ENCODE peak calls at places on chromosomes 11 and 22, in eight cellular contexts. C is HFF-Myc, V is A673, J is transverse colon, Y is AG04450, E is B cell, N is upper lobe of right lung, X is EL. I is an unnamed sample.

GRCh38 chr22:35404176-35404575 is 4.2 kb downstream of the MCM5 start:
- DNase-seq in N (no peak), Y (no peak), V (no peak), E (no peak), J (no peak), C (no peak), X (no peak), I (no peak)

GRCh38 chr11:7485136-7485853 is at the start of gene OLFML1:
- DNase-seq in Y (no peak), N (no peak), C (no peak), J (no peak), E (no peak), V (no peak), X (no peak), I (no peak)

GRCh38 chr11:62061356-62062222 is 62.2 kb upstream of the INCENP start:
- DNase-seq in V (no peak), X (no peak), N (no peak), C (no peak), J (no peak), E (no peak), Y (no peak), I (no peak)

GRCh38 chr11:6992026-6992425 is 28.1 kb downstream of the ZNF214 start:
- DNase-seq in V (no peak), N (no peak), J (no peak), Y (peak), X (peak), C (no peak), E (no peak), I (no peak)

GRCh38 chr11:102112654-102112926 is 2.3 kb downstream of the YAP1 start:
- DNase-seq in Y (no peak), N (no peak), V (no peak), J (no peak), C (no peak), X (peak), E (no peak), I (no peak)

GRCh38 chr11:2860636-2861035 is 24.9 kb downstream of the CDKN1C start:
- DNase-seq in J (peak), E (no peak), N (no peak), C (no peak), X (peak), Y (no peak), V (no peak), I (no peak)

GRCh38 chr11:81658722-81659121 is 1074.9 kb downstream of the FAM181B start:
- DNase-seq in C (no peak), E (no peak), N (no peak), J (no peak), X (no peak), V (peak), Y (no peak), I (no peak)

GRCh38 chr22:38348751-38349496 is 31.7 kb upstream of the CSNK1E start:
- DNase-seq in X (no peak), E (peak), N (peak), Y (no peak), C (no peak), V (no peak), J (no peak), I (no peak)

GRCh38 chr11:112847568-112847967 is 113.7 kb upstream of the NCAM1 start:
- DNase-seq in J (no peak), N (no peak), C (no peak), E (no peak), V (no peak), X (no peak), Y (no peak), I (no peak)

GRCh38 chr11:133619973-133620372 is 87.7 kb upstream of the OPCML start:
- DNase-seq in E (no peak), C (no peak), V (no peak), J (no peak), N (no peak), Y (no peak), X (no peak), I (no peak)

GRCh38 chr22:31474743-31475142 is 14.9 kb downstream of the EIF4ENIF1 start:
- DNase-seq in X (peak), C (no peak), Y (peak), V (no peak), E (no peak), N (no peak), J (no peak), I (no peak)

GRCh38 chr11:266676-267439 is 11.3 kb upstream of the NLRP6 start:
- DNase-seq in N (no peak), X (no peak), J (no peak), E (peak), Y (no peak), C (no peak), V (no peak), I (no peak)

GRCh38 chr11:63574856-63575602 is 11.8 kb upstream of the PLAAT2 start:
- DNase-seq in X (no peak), N (no peak), V (no peak), J (no peak), C (no peak), Y (no peak), E (no peak), I (no peak)

GRCh38 chr11:22433066-22433450 is 94.9 kb downstream of the SLC17A6 start:
- DNase-seq in J (no peak), Y (no peak), N (no peak), V (no peak), X (no peak), C (no peak), E (no peak), I (no peak)

GRCh38 chr22:40951795-40952602 is 821 bp downstream of the RBX1 start:
- DNase-seq in J (no peak), X (peak), N (no peak), V (peak), Y (no peak), E (no peak), C (no peak), I (no peak)

GRCh38 chr11:118921929-118922744 is 3.6 kb downstream of the BCL9L start:
- DNase-seq in Y (no peak), X (peak), V (peak), E (peak), J (peak), C (no peak), N (peak), I (no peak)

GRCh38 chr11:69352181-69352580 is 58.2 kb downstream of the MYEOV start:
- DNase-seq in E (no peak), C (no peak), X (peak), N (no peak), Y (no peak), J (no peak), V (no peak), I (no peak)

GRCh38 chr11:64026575-64027213 is 9.0 kb upstream of the FLRT1 start:
- DNase-seq in E (no peak), N (no peak), C (no peak), J (no peak), V (no peak), Y (no peak), X (no peak), I (no peak)

GRCh38 chr11:63767415-63768231 is 952 bp downstream of the ZFTA start:
- DNase-seq in X (peak), Y (peak), C (no peak), N (peak), E (peak), V (peak), J (peak), I (no peak)

GRCh38 chr22:33654173-33654890 is 265.9 kb downstream of the LARGE1 start:
- DNase-seq in C (no peak), E (no peak), N (no peak), J (peak), X (no peak), Y (no peak), V (no peak), I (no peak)

GRCh38 chr11:76314741-76315090 is 66.2 kb downstream of the THAP12 start:
- DNase-seq in J (no peak), X (peak), C (no peak), Y (no peak), N (no peak), E (no peak), V (no peak), I (no peak)

GRCh38 chr22:39928556-39929401 is 27.9 kb downstream of the GRAP2 start:
- DNase-seq in E (no peak), N (no peak), J (no peak), X (no peak), V (no peak), Y (no peak), C (no peak), I (no peak)

GRCh38 chr11:93784935-93785360 is 866 bp downstream of the MED17 start:
- DNase-seq in V (no peak), N (no peak), X (peak), C (no peak), E (peak), J (no peak), Y (no peak), I (no peak)

GRCh38 chr11:58618215-58618614 is 4.2 kb upstream of the CNTF start:
- DNase-seq in N (no peak), X (no peak), J (no peak), V (peak), C (no peak), E (no peak), Y (no peak), I (no peak)